ENCODE peak calls at places on chromosomes 6 and 20, in four cellular contexts. D is SK-N-SH, C is H1, K is K562. B is an unnamed sample.
A peak's percentile ranks its signal among the peaks of the same experiment; 100 is the strongest.

GRCh38 chr6:44458551-44458950 is 71.0 kb downstream of the CDC5L start:
- DNase-seq in D (no peak), C (no peak), K (no peak), B (no peak)

GRCh38 chr6:146709036-146709622 is 110.4 kb downstream of the ADGB start:
- DNase-seq in D (no peak), C (no peak), K (no peak), B (no peak)

GRCh38 chr20:51456511-51457280 is 85.8 kb downstream of the NFATC2 start:
- DNase-seq in D (peak; percentile 89), C (no peak), K (peak; percentile 52), B (peak; percentile 40)

GRCh38 chr6:99426454-99426762 is 1.3 kb upstream of the PNISR start:
- DNase-seq in D (no peak), C (no peak), K (no peak), B (no peak)

GRCh38 chr6:1402868-1403267 is 13.5 kb downstream of the FOXF2 start:
- DNase-seq in D (no peak), C (no peak), K (no peak), B (no peak)

GRCh38 chr6:163420315-163420667 is 5.8 kb downstream of the QKI start:
- DNase-seq in D (no peak), C (no peak), K (peak; percentile 38), B (no peak)

GRCh38 chr6:17038316-17038715 is 63.5 kb upstream of the STMND1 start:
- DNase-seq in D (no peak), C (no peak), K (no peak), B (no peak)

GRCh38 chr20:4978050-4978918 is 23.0 kb downstream of the SLC23A2 start:
- DNase-seq in D (no peak), C (no peak), K (no peak), B (no peak)

GRCh38 chr6:1322725-1323219 is 10.9 kb downstream of the FOXQ1 start:
- DNase-seq in D (no peak), C (no peak), K (no peak), B (no peak)

GRCh38 chr6:105487040-105487787 is 84.3 kb upstream of the PREP start:
- DNase-seq in D (no peak), C (no peak), K (no peak), B (no peak)

GRCh38 chr6:105488521-105489212 is 85.8 kb upstream of the PREP start:
- DNase-seq in D (no peak), C (no peak), K (no peak), B (no peak)

GRCh38 chr6:105492706-105493673 is 90.1 kb upstream of the PREP start:
- DNase-seq in D (no peak), C (no peak), K (no peak), B (no peak)

GRCh38 chr6:105485456-105485855 is 82.6 kb upstream of the PREP start:
- DNase-seq in D (no peak), C (no peak), K (no peak), B (no peak)

GRCh38 chr6:105489213-105489525 is 86.3 kb upstream of the PREP start:
- DNase-seq in D (no peak), C (no peak), K (no peak), B (no peak)
- TF ChIP-seq TEAD4 in D (no peak), C (no peak), K (no peak), B (no peak)

DNA sequence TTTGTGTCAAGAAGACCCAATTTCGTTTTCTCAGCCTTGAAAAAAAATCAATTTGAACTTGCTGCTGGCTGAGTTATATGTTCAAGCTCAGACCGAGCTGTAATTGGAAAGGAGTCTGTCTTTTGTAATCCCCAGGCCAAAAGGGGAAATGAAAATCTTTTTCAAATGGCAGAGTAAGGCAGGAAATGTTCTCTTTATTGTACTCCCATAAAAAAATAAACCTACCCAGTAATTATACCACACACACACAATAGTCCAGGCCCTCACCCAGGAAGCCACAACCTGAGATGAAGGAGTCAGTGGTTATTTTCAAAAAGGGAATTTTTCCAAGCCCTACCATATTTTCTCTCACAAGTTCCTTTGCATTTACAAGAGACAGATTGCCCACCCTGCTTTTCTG is 45.3 kb downstream of the CLIC5 start:
- DNase-seq in D (no peak), C (no peak), K (no peak), B (no peak)
- TF ChIP-seq TEAD4 in D (no peak), C (no peak), K (no peak), B (no peak)

GRCh38 chr20:18840248-18840645 is 26.7 kb downstream of the SCP2D1 start:
- DNase-seq in D (no peak), C (no peak), K (no peak), B (no peak)
- TF ChIP-seq TEAD4 in D (no peak), C (no peak), K (no peak), B (no peak)

GRCh38 chr20:45962031-45962755 is 9.8 kb downstream of the ZNF335 start:
- DNase-seq in D (no peak), C (no peak), K (no peak), B (no peak)

GRCh38 chr20:45965169-45966002 is 6.6 kb downstream of the ZNF335 start:
- DNase-seq in D (no peak), C (no peak), K (no peak), B (no peak)

GRCh38 chr20:45959956-45960630 is 11.9 kb downstream of the ZNF335 start:
- DNase-seq in D (no peak), C (no peak), K (no peak), B (no peak)

GRCh38 chr20:45964024-45964423 is 8.0 kb downstream of the ZNF335 start:
- DNase-seq in D (no peak), C (no peak), K (no peak), B (no peak)

GRCh38 chr20:45963059-45964011 is 8.7 kb downstream of the ZNF335 start:
- DNase-seq in D (peak; percentile 56), C (no peak), K (peak; percentile 64), B (no peak)
- TF ChIP-seq TEAD4 in D (no peak), C (no peak), K (no peak), B (no peak)

GRCh38 chr6:152063170-152063921 is 255.9 kb downstream of the ESR1 start:
- DNase-seq in D (no peak), C (no peak), K (no peak), B (no peak)

GRCh38 chr6:152071843-152072242 is 264.4 kb downstream of the ESR1 start:
- DNase-seq in D (no peak), C (no peak), K (no peak), B (no peak)

GRCh38 chr6:152071318-152071717 is 263.8 kb downstream of the ESR1 start:
- DNase-seq in D (no peak), C (no peak), K (no peak), B (no peak)

GRCh38 chr6:152070556-152070955 is 263.1 kb downstream of the ESR1 start:
- DNase-seq in D (no peak), C (no peak), K (no peak), B (no peak)

DNA sequence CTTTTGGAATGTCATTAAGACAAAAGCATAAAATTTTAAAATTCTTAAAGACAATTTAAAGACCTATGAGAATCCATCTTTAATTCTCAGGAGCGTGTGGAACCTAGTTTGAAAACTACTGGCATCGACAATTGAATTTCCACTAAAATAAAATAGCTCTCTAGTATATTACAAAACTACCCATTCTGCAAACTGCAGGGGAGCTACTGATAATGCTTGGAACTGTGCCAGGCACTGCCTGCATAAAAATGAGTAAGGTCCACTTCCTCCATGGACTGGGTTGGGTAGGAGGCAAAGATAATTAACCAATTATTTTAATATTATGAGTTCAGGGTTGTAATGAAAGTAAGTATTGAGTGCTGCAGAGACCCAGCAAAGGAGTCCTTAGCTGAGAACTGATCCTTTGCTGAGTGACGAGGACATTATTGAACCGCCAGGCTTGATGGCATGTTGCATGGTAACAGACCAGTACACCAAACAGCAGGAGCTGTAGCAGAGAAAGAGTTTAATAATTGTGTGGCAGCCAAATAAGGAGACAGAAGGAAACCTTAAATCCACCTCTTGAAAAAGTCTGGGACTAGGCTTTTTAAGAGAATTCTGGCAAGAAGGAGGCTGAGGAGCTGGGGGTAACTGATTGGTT is 261.3 kb downstream of the ESR1 start:
- DNase-seq in D (no peak), C (no peak), K (peak; percentile 2), B (no peak)
- TF ChIP-seq TEAD4 in D (no peak), C (no peak), K (no peak), B (no peak)

GRCh38 chr20:25315418-25316210 is 67.7 kb downstream of the PYGB start:
- DNase-seq in D (no peak), C (no peak), K (no peak), B (peak; percentile 6)
- TF ChIP-seq TEAD4 in D (no peak), C (no peak), K (no peak), B (no peak)

GRCh38 chr20:59987135-59987534 is 28.9 kb downstream of the CDH26 start:
- DNase-seq in D (no peak), C (no peak), K (no peak), B (no peak)

GRCh38 chr20:59984551-59984950 is 26.3 kb downstream of the CDH26 start:
- DNase-seq in D (no peak), C (no peak), K (no peak), B (no peak)

GRCh38 chr20:59985864-59986263 is 27.6 kb downstream of the CDH26 start:
- DNase-seq in D (no peak), C (no peak), K (peak; percentile 13), B (no peak)

GRCh38 chr20:59992531-59992930 is 34.3 kb downstream of the CDH26 start:
- DNase-seq in D (no peak), C (no peak), K (no peak), B (no peak)

DNA sequence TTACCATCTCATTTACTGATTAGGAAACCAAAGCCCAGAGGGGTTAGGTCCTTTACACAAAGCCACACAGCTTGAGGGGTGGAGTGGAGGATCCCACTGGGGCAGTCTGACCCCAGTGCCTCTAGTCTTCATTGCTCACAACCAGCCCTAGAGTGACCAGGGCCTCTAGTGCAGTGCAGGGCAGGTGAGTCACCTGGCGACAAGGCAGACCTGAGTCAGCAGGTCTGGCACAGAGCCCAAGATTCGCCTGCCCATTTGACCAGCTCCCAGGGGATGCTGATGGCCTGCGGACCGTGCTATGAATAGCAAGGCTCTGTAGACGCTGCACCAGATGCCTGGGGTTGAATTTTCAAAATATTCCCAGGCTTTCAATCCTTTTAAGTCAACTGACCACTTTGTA is 29.9 kb downstream of the CDH26 start:
- DNase-seq in D (no peak), C (no peak), K (no peak), B (no peak)
- TF ChIP-seq TEAD4 in D (no peak), C (no peak), K (no peak), B (no peak)